ENCODE peak calls at places on chromosome 18, in seven cellular contexts. R is CD8-positive, alpha-beta T cell; G is HCT116; K is fibroblast of gingiva; O is activated effector memory CD4-positive, alpha-beta T cell treated with anti-CD3 and anti-CD28 coated beads, Interleukin-2, amount 50 U/mL, for 16 hours; F is KBM-7; V is pons. M is an unnamed sample.

GRCh38 chr18:2907459-2908145 is 60.8 kb downstream of the EMILIN2 start:
- DNase-seq in G (no peak), K (no peak), R (peak), O (peak), V (no peak), F (no peak), M (peak)

GRCh38 chr18:47895565-47896250 is 34.8 kb downstream of the SMAD2 start:
- DNase-seq in V (no peak), R (no peak), F (no peak), K (no peak), G (no peak), O (no peak), M (no peak)

GRCh38 chr18:65235966-65236634 is 514.7 kb upstream of the CDH7 start:
- DNase-seq in K (no peak), O (no peak), G (no peak), R (no peak), F (peak), V (no peak), M (no peak)

GRCh38 chr18:9876523-9876866 is 9.3 kb upstream of the TXNDC2 start:
- DNase-seq in F (no peak), G (no peak), K (no peak), R (no peak), O (no peak), V (no peak), M (no peak)

GRCh38 chr18:59961086-59961485 is 61.3 kb downstream of the PMAIP1 start:
- DNase-seq in G (no peak), F (no peak), K (no peak), V (no peak), O (no peak), R (no peak), M (no peak)

GRCh38 chr18:61900504-61901281 is 7.9 kb upstream of the RNF152 start:
- DNase-seq in R (no peak), K (no peak), G (no peak), O (no peak), V (no peak), F (no peak), M (no peak)

GRCh38 chr18:59607471-59607870 is 89.8 kb downstream of the CCBE1 start:
- DNase-seq in V (no peak), G (no peak), K (no peak), O (no peak), F (no peak), R (no peak), M (no peak)

GRCh38 chr18:54713386-54713785 is 114.9 kb upstream of the RAB27B start:
- DNase-seq in O (no peak), G (no peak), F (no peak), K (no peak), V (no peak), R (no peak), M (no peak)

GRCh38 chr18:8303151-8303770 is 306.0 kb upstream of the RAB12 start:
- DNase-seq in K (no peak), O (no peak), F (no peak), R (no peak), V (no peak), G (no peak), M (no peak)

GRCh38 chr18:10318686-10318960 is 135.8 kb upstream of the APCDD1 start:
- DNase-seq in R (no peak), G (no peak), V (no peak), O (no peak), F (no peak), K (peak), M (no peak)

GRCh38 chr18:21672868-21673267 is 31.7 kb downstream of the ABHD3 start:
- DNase-seq in V (peak), K (peak), R (no peak), O (no peak), F (no peak), G (peak), M (no peak)

GRCh38 chr18:10315542-10315941 is 138.9 kb upstream of the APCDD1 start:
- DNase-seq in R (no peak), V (no peak), G (no peak), O (no peak), K (no peak), F (peak), M (no peak)

GRCh38 chr18:13539843-13540535 is 186.4 kb downstream of the FAM210A start:
- DNase-seq in V (no peak), R (peak), K (no peak), G (no peak), F (no peak), O (no peak), M (no peak)

GRCh38 chr18:51531496-51531895 is 334.0 kb upstream of the MEX3C start:
- DNase-seq in O (no peak), V (no peak), F (no peak), K (no peak), G (no peak), R (no peak), M (no peak)

GRCh38 chr18:57088883-57089282 is 58.0 kb upstream of the BOD1L2 start:
- DNase-seq in F (no peak), R (no peak), O (no peak), V (no peak), G (no peak), K (no peak), M (no peak)

GRCh38 chr18:49114556-49114955 is 163.8 kb upstream of the SMAD7 start:
- DNase-seq in R (no peak), G (no peak), O (no peak), V (no peak), F (no peak), K (no peak), M (no peak)

M was measured in posterior vena cava.